ENCODE peak calls at places on chromosomes 6 and 20, in six cellular contexts. One of them, this sample, is unnamed.

GRCh38 chr6:46052479-46052878 is 36.8 kb upstream of the CLIC5 start:
- DNase-seq in K562: no peak
- DNase-seq in HepG2: no peak
- DNase-seq in SK-N-SH: no peak
- DNase-seq in GM12878: no peak
- DNase-seq in H1: no peak
- DNase-seq in this sample: no peak

GRCh38 chr6:36615018-36615761 is 21.0 kb downstream of the SRSF3 start:
- DNase-seq in SK-N-SH: peak; percentile 49
- DNase-seq in H1: no peak
- DNase-seq in HepG2: peak; percentile 61
- DNase-seq in GM12878: no peak
- DNase-seq in K562: peak; percentile 65
- DNase-seq in this sample: peak; percentile 79

GRCh38 chr6:40947876-40948514 is 91.0 kb downstream of the UNC5CL start:
- DNase-seq in GM12878: no peak
- DNase-seq in K562: no peak
- DNase-seq in HepG2: no peak
- DNase-seq in SK-N-SH: no peak
- DNase-seq in H1: no peak
- DNase-seq in this sample: no peak

GRCh38 chr6:76861403-76861802 is 601.9 kb downstream of the HTR1B start:
- DNase-seq in SK-N-SH: peak; percentile 16
- DNase-seq in GM12878: no peak
- DNase-seq in HepG2: peak; percentile 21
- DNase-seq in K562: no peak
- DNase-seq in H1: no peak
- DNase-seq in this sample: no peak

GRCh38 chr6:157244175-157244574 is 79.1 kb downstream of the TMEM242 start:
- DNase-seq in HepG2: no peak
- DNase-seq in GM12878: no peak
- DNase-seq in H1: no peak
- DNase-seq in K562: no peak
- DNase-seq in SK-N-SH: no peak
- DNase-seq in this sample: no peak

GRCh38 chr6:13398421-13398994 is 70.2 kb upstream of the TBC1D7 start:
- DNase-seq in HepG2: no peak
- DNase-seq in K562: no peak
- DNase-seq in H1: no peak
- DNase-seq in GM12878: no peak
- DNase-seq in SK-N-SH: peak; percentile 24
- DNase-seq in this sample: no peak

GRCh38 chr6:142902636-142903053 is 42.3 kb downstream of the HIVEP2 start:
- DNase-seq in GM12878: peak; percentile 67
- DNase-seq in K562: no peak
- DNase-seq in HepG2: peak; percentile 85
- DNase-seq in SK-N-SH: peak; percentile 19
- DNase-seq in H1: no peak
- DNase-seq in this sample: no peak

GRCh38 chr6:37630281-37630799 is 67.3 kb downstream of the MDGA1 start:
- DNase-seq in K562: no peak
- DNase-seq in H1: no peak
- DNase-seq in GM12878: no peak
- DNase-seq in SK-N-SH: no peak
- DNase-seq in HepG2: peak; percentile 13
- DNase-seq in this sample: no peak

GRCh38 chr6:79034865-79035264 is 43.2 kb downstream of the PHIP start:
- DNase-seq in GM12878: peak; percentile 32
- DNase-seq in H1: no peak
- DNase-seq in SK-N-SH: no peak
- DNase-seq in K562: no peak
- DNase-seq in HepG2: no peak
- DNase-seq in this sample: no peak

GRCh38 chr20:49768204-49769124 is 44.2 kb upstream of the SLC9A8 start:
- DNase-seq in GM12878: peak; percentile 31
- DNase-seq in H1: peak; percentile 59
- DNase-seq in K562: no peak
- DNase-seq in SK-N-SH: no peak
- DNase-seq in HepG2: peak; percentile 100
- DNase-seq in this sample: peak; percentile 97

GRCh38 chr20:29740601-29740950 is 1516.9 kb upstream of the DEFB115 start:
- DNase-seq in HepG2: no peak
- DNase-seq in SK-N-SH: peak; percentile 33
- DNase-seq in K562: no peak
- DNase-seq in H1: no peak
- DNase-seq in GM12878: no peak
- DNase-seq in this sample: no peak

GRCh38 chr6:73644941-73645591 is 8.7 kb downstream of the SLC17A5 start:
- DNase-seq in HepG2: no peak
- DNase-seq in GM12878: no peak
- DNase-seq in H1: no peak
- DNase-seq in K562: no peak
- DNase-seq in SK-N-SH: no peak
- DNase-seq in this sample: no peak

GRCh38 chr6:52839124-52840055 is 1.2 kb downstream of the GSTA5 start:
- DNase-seq in K562: peak; percentile 76
- DNase-seq in H1: peak; percentile 50
- DNase-seq in HepG2: peak; percentile 79
- DNase-seq in SK-N-SH: peak; percentile 68
- DNase-seq in GM12878: no peak
- DNase-seq in this sample: peak; percentile 32

GRCh38 chr20:2131366-2131765 is 29.7 kb downstream of the STK35 start:
- DNase-seq in K562: no peak
- DNase-seq in H1: no peak
- DNase-seq in GM12878: no peak
- DNase-seq in HepG2: no peak
- DNase-seq in SK-N-SH: no peak
- DNase-seq in this sample: no peak

GRCh38 chr6:4297348-4297747 is 162.0 kb upstream of the ECI2 start:
- DNase-seq in K562: no peak
- DNase-seq in GM12878: no peak
- DNase-seq in HepG2: no peak
- DNase-seq in SK-N-SH: no peak
- DNase-seq in H1: no peak
- DNase-seq in this sample: no peak

GRCh38 chr6:125314019-125314581 is 12.3 kb upstream of the HDDC2 start:
- DNase-seq in HepG2: peak; percentile 53
- DNase-seq in H1: no peak
- DNase-seq in GM12878: no peak
- DNase-seq in K562: peak; percentile 55
- DNase-seq in SK-N-SH: peak; percentile 54
- DNase-seq in this sample: peak; percentile 71

GRCh38 chr6:161722394-161722793 is 448.5 kb upstream of the AGPAT4 start:
- DNase-seq in H1: no peak
- DNase-seq in K562: no peak
- DNase-seq in HepG2: no peak
- DNase-seq in GM12878: no peak
- DNase-seq in SK-N-SH: no peak
- DNase-seq in this sample: no peak
- TF ChIP-seq CTCF in H1: no peak
- TF ChIP-seq CTCF in K562: no peak
- TF ChIP-seq CTCF in HepG2: no peak
- TF ChIP-seq CTCF in GM12878: no peak
- TF ChIP-seq CTCF in SK-N-SH: no peak
- TF ChIP-seq CTCF in this sample: no peak

GRCh38 chr20:46816916-46817638 is 77.6 kb upstream of the EYA2 start:
- DNase-seq in H1: no peak
- DNase-seq in K562: no peak
- DNase-seq in GM12878: no peak
- DNase-seq in SK-N-SH: no peak
- DNase-seq in HepG2: no peak
- DNase-seq in this sample: no peak

GRCh38 chr20:46816097-46816496 is 78.5 kb upstream of the EYA2 start:
- DNase-seq in GM12878: no peak
- DNase-seq in K562: no peak
- DNase-seq in SK-N-SH: no peak
- DNase-seq in H1: no peak
- DNase-seq in HepG2: no peak
- DNase-seq in this sample: no peak

GRCh38 chr20:46811328-46812084 is 83.1 kb upstream of the EYA2 start:
- DNase-seq in SK-N-SH: peak; percentile 62
- DNase-seq in K562: no peak
- DNase-seq in HepG2: no peak
- DNase-seq in H1: no peak
- DNase-seq in GM12878: no peak
- DNase-seq in this sample: no peak

GRCh38 chr20:46810442-46811327 is 84.0 kb upstream of the EYA2 start:
- DNase-seq in GM12878: no peak
- DNase-seq in K562: no peak
- DNase-seq in H1: no peak
- DNase-seq in SK-N-SH: no peak
- DNase-seq in HepG2: no peak
- DNase-seq in this sample: no peak

DNA sequence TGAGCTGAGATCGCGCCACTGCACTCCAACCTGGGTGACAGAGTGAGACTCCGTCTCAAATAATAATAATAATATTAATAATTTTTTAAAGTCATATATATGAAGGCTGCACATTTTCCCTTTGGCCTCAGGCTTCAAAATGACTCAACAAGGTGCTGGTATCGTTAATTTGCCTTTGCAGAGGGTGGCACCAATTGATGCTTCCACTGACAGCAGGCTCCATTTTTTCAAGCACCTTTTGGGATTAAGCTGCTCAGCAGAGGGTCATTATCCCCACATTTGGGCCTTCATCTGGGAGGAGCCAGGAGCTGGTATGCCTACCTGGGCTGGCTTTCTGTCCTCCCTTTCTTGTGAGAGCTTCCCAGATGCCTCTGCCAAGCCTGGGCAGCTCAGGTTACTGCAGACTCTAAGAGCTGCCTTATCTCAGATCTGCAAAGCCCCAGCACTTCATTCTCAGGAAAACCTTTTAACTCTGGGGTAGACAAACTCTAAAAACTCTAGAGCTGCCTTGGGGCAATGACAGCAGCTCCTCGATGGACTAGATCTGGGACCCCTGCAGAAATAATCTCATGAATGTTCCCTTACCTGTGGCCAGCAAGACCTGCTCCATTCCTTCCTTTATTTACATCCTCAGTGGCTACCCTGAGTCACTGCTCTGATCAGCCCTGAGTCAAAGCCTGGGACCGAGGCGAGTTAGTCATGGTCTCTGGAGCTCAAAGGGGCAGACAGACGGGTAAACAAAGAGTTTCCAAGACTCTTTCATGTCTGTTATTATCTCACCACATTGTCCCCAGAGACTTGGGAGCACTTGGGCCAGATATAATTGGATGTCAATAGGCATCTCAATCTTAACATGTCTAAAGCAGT is 80.0 kb upstream of the EYA2 start:
- DNase-seq in SK-N-SH: no peak
- DNase-seq in GM12878: no peak
- DNase-seq in K562: no peak
- DNase-seq in H1: no peak
- DNase-seq in HepG2: peak; percentile 72
- DNase-seq in this sample: no peak
- TF ChIP-seq GABPA in SK-N-SH: no peak
- TF ChIP-seq GABPA in GM12878: no peak
- TF ChIP-seq GABPA in K562: no peak
- TF ChIP-seq GABPA in H1: no peak
- TF ChIP-seq GABPA in HepG2: no peak
- TF ChIP-seq GABPA in this sample: no peak

DNA sequence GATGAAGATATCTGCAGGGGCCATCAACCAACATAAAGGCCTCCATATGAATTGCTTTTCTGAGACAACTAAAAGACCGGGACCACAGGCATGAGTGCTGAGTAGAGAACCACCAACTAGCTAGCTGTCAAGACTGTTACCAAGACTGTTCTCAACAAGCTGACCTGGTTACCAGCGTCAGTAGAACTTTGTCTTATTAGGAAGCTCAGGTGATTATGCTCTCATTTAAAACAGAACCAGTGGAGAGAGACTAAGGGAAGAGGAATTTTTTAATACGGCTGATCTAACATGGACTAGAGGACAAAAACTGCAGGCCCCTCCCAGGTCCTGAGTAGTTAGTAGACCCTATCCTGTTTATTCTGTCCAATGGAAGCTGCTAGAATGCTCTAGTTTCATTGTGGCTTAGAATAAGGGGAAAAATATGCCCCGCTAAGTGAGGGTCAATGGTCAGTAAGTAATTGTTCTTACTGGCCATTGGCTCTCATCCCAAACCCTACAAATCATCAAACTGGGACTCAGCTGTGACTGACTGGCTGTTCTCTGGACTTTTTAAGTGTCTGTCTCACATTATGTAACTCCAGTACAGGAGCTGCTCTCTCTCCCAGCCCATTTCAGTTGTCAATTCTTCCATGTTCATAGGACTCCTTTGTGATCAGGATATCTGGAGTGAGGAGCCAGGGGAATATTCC is 3.8 kb upstream of the DYNLRB1 start:
- DNase-seq in H1: no peak
- DNase-seq in GM12878: no peak
- DNase-seq in K562: no peak
- DNase-seq in HepG2: peak; percentile 59
- DNase-seq in SK-N-SH: no peak
- DNase-seq in this sample: no peak
- TF ChIP-seq CTCF in H1: no peak
- TF ChIP-seq CTCF in GM12878: no peak
- TF ChIP-seq CTCF in K562: no peak
- TF ChIP-seq CTCF in HepG2: no peak
- TF ChIP-seq CTCF in SK-N-SH: no peak
- TF ChIP-seq CTCF in this sample: no peak

GRCh38 chr20:4158466-4159050 is 143.2 kb upstream of the RNF24 start:
- DNase-seq in H1: no peak
- DNase-seq in SK-N-SH: no peak
- DNase-seq in GM12878: no peak
- DNase-seq in HepG2: no peak
- DNase-seq in K562: no peak
- DNase-seq in this sample: no peak

GRCh38 chr20:4159765-4160490 is 144.6 kb upstream of the RNF24 start:
- DNase-seq in HepG2: no peak
- DNase-seq in H1: no peak
- DNase-seq in SK-N-SH: no peak
- DNase-seq in GM12878: no peak
- DNase-seq in K562: no peak
- DNase-seq in this sample: no peak

GRCh38 chr20:4162766-4163165 is 147.4 kb upstream of the RNF24 start:
- DNase-seq in HepG2: no peak
- DNase-seq in H1: no peak
- DNase-seq in SK-N-SH: no peak
- DNase-seq in K562: no peak
- DNase-seq in GM12878: no peak
- DNase-seq in this sample: no peak

GRCh38 chr20:4161447-4162251 is 146.3 kb upstream of the RNF24 start:
- DNase-seq in HepG2: peak; percentile 25
- DNase-seq in K562: no peak
- DNase-seq in H1: no peak
- DNase-seq in GM12878: peak; percentile 19
- DNase-seq in SK-N-SH: no peak
- DNase-seq in this sample: no peak

DNA sequence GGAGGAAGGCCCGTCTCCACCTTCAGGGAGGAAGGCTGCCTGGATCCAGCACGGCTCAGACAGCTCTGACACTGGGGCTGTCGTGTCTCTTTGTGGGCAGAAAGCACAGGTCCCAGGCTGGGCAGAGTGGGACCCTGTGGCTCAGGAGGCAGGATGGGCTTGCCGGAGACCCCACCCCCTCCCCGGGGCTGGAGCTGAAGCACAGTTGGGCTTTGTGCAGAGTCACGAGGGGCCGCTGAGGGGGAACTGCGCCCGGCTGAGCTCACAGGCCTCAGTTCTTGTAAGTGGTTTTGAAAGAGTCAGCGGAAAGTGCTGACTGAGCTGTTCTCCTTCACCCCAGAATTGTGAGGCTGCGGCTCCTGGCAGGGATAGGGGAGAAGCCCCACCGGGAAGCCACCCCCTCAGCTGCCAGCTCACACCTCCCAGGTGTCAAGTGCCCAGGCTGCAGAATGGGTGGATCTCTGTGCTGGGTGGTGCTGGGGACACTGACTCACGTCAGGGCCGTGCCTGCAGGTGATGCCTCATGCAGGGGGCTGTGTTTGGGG is 145.5 kb upstream of the RNF24 start:
- DNase-seq in SK-N-SH: no peak
- DNase-seq in K562: no peak
- DNase-seq in HepG2: peak; percentile 37
- DNase-seq in GM12878: no peak
- DNase-seq in H1: no peak
- DNase-seq in this sample: peak; percentile 56
- TF ChIP-seq GABPA in SK-N-SH: no peak
- TF ChIP-seq GABPA in K562: no peak
- TF ChIP-seq GABPA in HepG2: no peak
- TF ChIP-seq GABPA in GM12878: no peak
- TF ChIP-seq GABPA in H1: no peak
- TF ChIP-seq GABPA in this sample: no peak

This sample was measured in HL-60.